ENCODE peak calls at places on chromosomes 12 and 14, in ten cellular contexts. V, H, I, A, L, J, M, P, R and N are unnamed samples.

GRCh38 chr14:76975051-76975450 is 53.5 kb downstream of the IRF2BPL start:
- DNase-seq in V (no peak), L (no peak), R (no peak), M (no peak), A (no peak), J (no peak), H (no peak), P (no peak), I (no peak), N (no peak)

GRCh38 chr14:50396636-50397460 is at the start of gene CDKL1:
- DNase-seq in I (peak; percentile 83), R (peak; percentile 63), J (peak; percentile 89), L (no peak), V (peak; percentile 76), M (peak; percentile 70), A (peak; percentile 61), H (peak; percentile 7), P (peak; percentile 34), N (no peak)

GRCh38 chr14:69490219-69490918 is 5.8 kb downstream of the PLEKHD1 start:
- DNase-seq in M (no peak), V (no peak), L (no peak), A (no peak), P (no peak), R (no peak), H (no peak), I (no peak), J (no peak), N (no peak)

GRCh38 chr12:108140501-108140900 is 11.4 kb downstream of the WSCD2 start:
- DNase-seq in I (no peak), R (no peak), M (no peak), L (no peak), V (no peak), A (no peak), J (no peak), P (no peak), H (no peak), N (no peak)

GRCh38 chr12:130920711-130921381 is 32.9 kb upstream of the ADGRD1 start:
- DNase-seq in V (peak; percentile 37), R (peak; percentile 83), P (no peak), J (no peak), A (peak; percentile 79), I (peak; percentile 87), H (no peak), L (no peak), M (peak; percentile 85), N (no peak)

GRCh38 chr12:1560704-1561103 is 33.7 kb downstream of the FBXL14 start:
- DNase-seq in I (no peak), V (no peak), L (no peak), A (no peak), J (no peak), M (no peak), R (no peak), P (no peak), H (no peak), N (no peak)

GRCh38 chr12:100043657-100044056 is 58.9 kb upstream of the ANKS1B start:
- DNase-seq in A (no peak), H (no peak), M (no peak), V (no peak), P (no peak), J (no peak), R (no peak), L (no peak), I (no peak), N (no peak)

GRCh38 chr14:92093320-92093719 is 13.1 kb downstream of the ATXN3 start:
- DNase-seq in J (no peak), R (peak; percentile 8), I (no peak), L (no peak), M (peak; percentile 10), A (no peak), H (no peak), V (no peak), P (no peak), N (no peak)

GRCh38 chr12:124501080-124501642 is 66.3 kb downstream of the NCOR2 start:
- DNase-seq in R (no peak), A (no peak), L (no peak), M (no peak), H (no peak), V (no peak), P (no peak), I (no peak), J (no peak), N (no peak)

GRCh38 chr14:53885241-53885640 is 71.4 kb downstream of the BMP4 start:
- DNase-seq in P (no peak), I (no peak), V (no peak), J (no peak), A (no peak), H (no peak), R (no peak), M (no peak), L (no peak), N (no peak)

GRCh38 chr14:61642246-61642982 is 52.9 kb upstream of the HIF1A start:
- DNase-seq in J (no peak), A (no peak), V (peak; percentile 49), R (peak; percentile 89), L (no peak), I (no peak), M (peak; percentile 29), P (no peak), H (no peak), N (no peak)

GRCh38 chr12:57210926-57211700 is 5.5 kb upstream of the NXPH4 start:
- DNase-seq in I (no peak), A (no peak), V (no peak), M (no peak), R (no peak), J (no peak), L (no peak), P (no peak), H (no peak), N (no peak)

GRCh38 chr14:65783576-65783975 is 371.0 kb downstream of the FUT8 start:
- DNase-seq in P (no peak), H (no peak), R (peak; percentile 6), A (no peak), J (no peak), M (no peak), I (no peak), L (no peak), V (no peak), N (no peak)

GRCh38 chr14:99436247-99437180 is 44.1 kb downstream of the SETD3 start:
- DNase-seq in A (no peak), M (no peak), V (no peak), P (no peak), H (no peak), J (no peak), I (no peak), L (no peak), R (no peak), N (no peak)

GRCh38 chr14:51534623-51535022 is 117.1 kb upstream of the FRMD6 start:
- DNase-seq in V (no peak), M (peak; percentile 31), R (no peak), P (no peak), I (no peak), L (no peak), J (no peak), A (no peak), H (no peak), N (no peak)

GRCh38 chr12:105206686-105207374 is 29.1 kb downstream of the APPL2 start:
- DNase-seq in I (peak; percentile 31), J (no peak), V (no peak), A (no peak), L (no peak), P (no peak), M (no peak), H (no peak), R (peak; percentile 61), N (no peak)

GRCh38 chr12:90152897-90153624 is 444.4 kb upstream of the ATP2B1 start:
- DNase-seq in A (no peak), L (no peak), V (no peak), J (peak; percentile 46), R (peak; percentile 4), M (no peak), P (no peak), H (no peak), I (no peak), N (no peak)

GRCh38 chr12:47356129-47356622 is 276.4 kb upstream of the AMIGO2 start:
- DNase-seq in A (no peak), P (peak; percentile 30), I (peak; percentile 46), V (peak; percentile 6), M (peak; percentile 38), R (no peak), H (no peak), L (peak; percentile 44), J (no peak), N (no peak)

GRCh38 chr12:79737875-79738718 is 47.3 kb upstream of the PAWR start:
- DNase-seq in M (peak; percentile 77), I (peak; percentile 76), A (no peak), P (peak; percentile 18), R (peak; percentile 70), J (no peak), L (peak; percentile 16), H (no peak), V (peak; percentile 85), N (no peak)

GRCh38 chr14:39491134-39491541 is 58.9 kb upstream of the FBXO33 start:
- DNase-seq in P (no peak), M (peak; percentile 55), I (peak; percentile 57), J (no peak), V (no peak), R (peak; percentile 55), A (no peak), H (no peak), L (no peak), N (peak; percentile 8)

GRCh38 chr14:24258548-24259265 is 4.3 kb downstream of the TGM1 start:
- DNase-seq in H (no peak), I (no peak), A (no peak), V (no peak), J (no peak), P (no peak), R (no peak), L (no peak), M (no peak), N (no peak)

GRCh38 chr12:54032627-54033100 is at the start of gene HOXC5:
- DNase-seq in M (peak; percentile 64), A (peak; percentile 76), V (peak; percentile 73), L (no peak), I (peak; percentile 72), R (peak; percentile 98), J (peak; percentile 87), P (peak; percentile 50), H (no peak), N (peak; percentile 2)
- H3K4me3 ChIP-seq in M (no peak within 1 kb of the TSS), A (peak within 1 kb of the TSS; percentile 62), V (no peak within 1 kb of the TSS), L (peak within 1 kb of the TSS; percentile 61), I (peak within 1 kb of the TSS; percentile 10), R (peak within 1 kb of the TSS; percentile 52), J (peak within 1 kb of the TSS; percentile 61), P (peak within 1 kb of the TSS; percentile 38), H (no peak within 1 kb of the TSS), N (no peak within 1 kb of the TSS)

GRCh38 chr12:122063691-122064033 is 14.9 kb upstream of the MLXIP start:
- DNase-seq in V (no peak), L (no peak), I (peak; percentile 36), J (no peak), A (no peak), M (peak; percentile 37), P (no peak), H (no peak), R (no peak), N (no peak)
- TF ChIP-seq CTCF in V (no peak), L (no peak), I (no peak), J (no peak), A (no peak), M (no peak), P (no peak), H (no peak), R (no peak), N (no peak)

GRCh38 chr12:4289334-4289878 is 15.8 kb downstream of the CCND2 start:
- DNase-seq in P (no peak), M (no peak), J (no peak), L (no peak), I (no peak), V (no peak), R (no peak), A (no peak), H (no peak), N (no peak)
- H3K4me3 ChIP-seq in P (no peak overlapping the region), M (no peak overlapping the region), J (no peak overlapping the region), L (no peak overlapping the region), I (no peak overlapping the region), V (no peak overlapping the region), R (no peak overlapping the region), A (no peak overlapping the region), H (no peak overlapping the region), N (no peak overlapping the region)

GRCh38 chr12:112992541-112993398 is 14.5 kb downstream of the OAS2 start:
- DNase-seq in I (peak; percentile 82), J (no peak), L (no peak), H (peak; percentile 23), P (peak; percentile 48), M (peak; percentile 76), A (peak; percentile 29), V (peak; percentile 72), R (peak; percentile 65), N (no peak)
- TF ChIP-seq CTCF in I (peak; percentile 98), J (peak; percentile 85), L (peak; percentile 83), H (peak; percentile 87), P (peak; percentile 88), M (peak; percentile 95), A (peak; percentile 54), V (peak; percentile 85), R (peak; percentile 97), N (peak; percentile 95)